ENCODE peak calls at places on chromosomes 1 and 21, in six cellular contexts. W is H9, A is mesendoderm, P is IMR-90, X is mesenchymal stem cell, B is neuronal stem cell. S is an unnamed sample.

GRCh38 chr1:125080077-125080476 is 3895.3 kb downstream of the SRGAP2C start:
- DNase-seq in W (no peak), A (no peak), B (no peak), X (no peak), P (no peak), S (no peak)

GRCh38 chr1:234612352-234613127 is 2.6 kb upstream of the IRF2BP2 start:
- DNase-seq in B (no peak), W (no peak), X (peak), P (peak), A (peak), S (no peak)

GRCh38 chr1:35452086-35452485 is 105.1 kb downstream of the KIAA0319L start:
- DNase-seq in P (peak), B (no peak), A (no peak), X (peak), W (no peak), S (no peak)

GRCh38 chr1:19325368-19325957 is 13.3 kb downstream of the SLC66A1 start:
- DNase-seq in B (no peak), P (no peak), A (no peak), W (peak), X (no peak), S (no peak)

GRCh38 chr21:35559881-35560280 is 500.4 kb downstream of the SETD4 start:
- DNase-seq in W (no peak), A (no peak), B (no peak), P (peak), X (peak), S (no peak)

GRCh38 chr1:16048573-16049189 is 5.1 kb downstream of the CLCNKB start:
- DNase-seq in W (peak), B (peak), P (no peak), X (peak), A (peak), S (peak)

GRCh38 chr1:85220756-85221166 is 19.9 kb upstream of the SYDE2 start:
- DNase-seq in W (no peak), X (peak), B (no peak), A (no peak), P (peak), S (no peak)

GRCh38 chr1:3691421-3692204 is 39.3 kb downstream of the TP73 start:
- DNase-seq in W (no peak), A (no peak), X (no peak), B (no peak), P (no peak), S (no peak)

GRCh38 chr1:158087320-158087927 is 93.3 kb upstream of the CD1D start:
- DNase-seq in P (peak), B (peak), A (peak), W (peak), X (peak), S (peak)

GRCh38 chr1:66728021-66728420 is 24.2 kb upstream of the DYNLT5 start:
- DNase-seq in X (peak), A (no peak), P (peak), B (no peak), W (no peak), S (no peak)

GRCh38 chr1:236148471-236148847 is 6.1 kb downstream of the GPR137B start:
- DNase-seq in X (no peak), W (no peak), B (no peak), A (no peak), P (peak), S (no peak)

GRCh38 chr1:82927753-82928152 is 1071.2 kb downstream of the TTLL7 start:
- DNase-seq in A (peak), W (no peak), P (no peak), B (no peak), X (peak), S (no peak)

GRCh38 chr1:2019571-2020309 is 595 bp downstream of the GABRD start:
- DNase-seq in W (peak), B (peak), P (no peak), A (peak), X (no peak), S (no peak)

GRCh38 chr1:6860401-6860800 is 75.1 kb downstream of the CAMTA1 start:
- DNase-seq in X (peak), P (peak), W (no peak), A (no peak), B (no peak), S (no peak)

GRCh38 chr1:222095606-222096475 is 354.0 kb upstream of the DUSP10 start:
- DNase-seq in A (peak), B (peak), P (no peak), W (peak), X (peak), S (peak)

GRCh38 chr1:60978421-60979357 is 103.7 kb upstream of the NFIA start:
- DNase-seq in X (peak), P (peak), A (peak), W (peak), B (no peak), S (no peak)

GRCh38 chr1:94866178-94866822 is 46.1 kb downstream of the SLC44A3 start:
- DNase-seq in X (peak), B (no peak), W (no peak), A (no peak), P (peak), S (no peak)

GRCh38 chr1:84301759-84302380 is 362 bp downstream of the SAMD13 start:
- DNase-seq in X (peak), P (no peak), W (no peak), A (no peak), B (no peak), S (no peak)

GRCh38 chr21:45803613-45804340 is 160.3 kb downstream of the PCBP3 start:
- DNase-seq in A (no peak), P (no peak), B (no peak), W (no peak), X (no peak), S (no peak)

GRCh38 chr1:19980298-19980697 is 880 bp upstream of the PLA2G2A start:
- DNase-seq in P (no peak), X (no peak), W (no peak), A (no peak), B (no peak), S (no peak)

GRCh38 chr1:14095001-14095400 is 395.0 kb downstream of the PRDM2 start:
- DNase-seq in P (no peak), X (no peak), B (peak), A (peak), W (peak), S (no peak)

GRCh38 chr21:16084776-16085364 is 355.1 kb downstream of the USP25 start:
- DNase-seq in A (no peak), P (peak), B (no peak), W (no peak), X (no peak), S (no peak)

GRCh38 chr1:168945870-168946269 is 160.6 kb upstream of the ATP1B1 start:
- DNase-seq in X (no peak), A (no peak), P (no peak), W (no peak), B (no peak), S (no peak)

GRCh38 chr1:52210044-52210443 is 68.2 kb downstream of the ZFYVE9 start:
- DNase-seq in P (no peak), W (no peak), X (no peak), A (no peak), B (no peak), S (no peak)

GRCh38 chr1:205344010-205344808 is 12.5 kb downstream of the KLHDC8A start:
- DNase-seq in X (peak), W (no peak), P (no peak), A (peak), B (no peak), S (no peak)

GRCh38 chr1:236748471-236748870 is 46.6 kb upstream of the MTR start:
- DNase-seq in A (peak), X (no peak), B (no peak), W (no peak), P (no peak), S (no peak)

GRCh38 chr1:227729881-227730629 is 5.0 kb downstream of the JMJD4 start:
- DNase-seq in B (peak), W (peak), X (peak), A (peak), P (peak), S (peak)

GRCh38 chr1:164865385-164865784 is 306.4 kb downstream of the PBX1 start:
- DNase-seq in X (no peak), B (no peak), W (no peak), A (no peak), P (no peak), S (no peak)

GRCh38 chr1:38803647-38804046 is 55.9 kb downstream of the RRAGC start:
- DNase-seq in W (no peak), P (peak), B (no peak), A (no peak), X (peak), S (peak)

GRCh38 chr1:56450004-56450666 is 129.2 kb downstream of the PLPP3 start:
- DNase-seq in X (no peak), W (peak), A (peak), B (no peak), P (no peak), S (no peak)

GRCh38 chr1:207014728-207015127 is 17.8 kb downstream of the C1orf116 start:
- DNase-seq in X (no peak), B (no peak), W (no peak), A (no peak), P (no peak), S (no peak)

GRCh38 chr1:118911571-118911970 is 76.6 kb downstream of the TBX15 start:
- DNase-seq in W (no peak), A (no peak), B (no peak), X (no peak), P (no peak), S (no peak)

GRCh38 chr1:82387070-82387366 is 586.3 kb downstream of the ADGRL2 start:
- DNase-seq in B (no peak), X (no peak), W (no peak), P (no peak), A (no peak), S (no peak)

GRCh38 chr1:66739401-66740157 is 12.7 kb upstream of the DYNLT5 start:
- DNase-seq in P (no peak), A (peak), X (peak), W (no peak), B (no peak), S (no peak)

GRCh38 chr1:33111965-33112364 is 31.0 kb downstream of the AZIN2 start:
- DNase-seq in B (no peak), W (no peak), X (peak), P (peak), A (no peak), S (no peak)

GRCh38 chr1:185674201-185674600 is 60.0 kb upstream of the HMCN1 start:
- DNase-seq in P (no peak), B (no peak), W (no peak), X (no peak), A (no peak), S (no peak)

DNA sequence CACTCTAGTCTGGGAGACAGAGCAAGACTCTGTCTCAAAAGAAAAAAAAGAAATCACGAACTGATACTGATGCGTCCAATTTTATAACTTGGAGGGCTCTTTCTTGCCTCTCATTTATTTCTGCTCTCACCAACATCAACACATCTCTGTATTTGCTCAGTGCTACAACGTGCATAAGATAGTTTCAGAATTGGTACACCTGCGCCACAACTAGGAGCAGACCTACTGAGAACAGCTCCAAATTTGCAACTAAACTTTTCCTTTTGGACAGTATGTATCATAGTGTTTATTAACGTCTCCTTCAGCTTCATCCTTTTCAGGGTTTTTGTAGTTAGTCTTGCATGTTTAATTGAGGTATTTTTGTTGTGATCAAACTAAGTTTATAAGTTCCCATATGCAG is 27.7 kb downstream of the TRAPPC10 start:
- DNase-seq in W (no peak), A (no peak), B (no peak), X (no peak), P (no peak), S (no peak)
- H2BK15ac ChIP-seq in W (no peak), A (no peak), B (no peak), X (no peak), P (no peak), S (no peak)

GRCh38 chr21:39601194-39601940 is 11.4 kb upstream of the B3GALT5 start:
- DNase-seq in W (no peak), A (no peak), B (no peak), P (no peak), X (no peak), S (no peak)
- H2BK15ac ChIP-seq in W (no peak), A (no peak), B (no peak), P (no peak), X (no peak), S (peak)

GRCh38 chr1:233020441-233020840 is 70.0 kb downstream of the NTPCR start:
- DNase-seq in P (peak), A (peak), B (peak), X (no peak), W (no peak), S (no peak)

GRCh38 chr1:233016798-233017197 is 66.4 kb downstream of the NTPCR start:
- DNase-seq in A (no peak), P (peak), W (no peak), B (no peak), X (peak), S (no peak)

GRCh38 chr1:233015965-233016364 is 65.6 kb downstream of the NTPCR start:
- DNase-seq in X (no peak), A (no peak), B (no peak), W (no peak), P (no peak), S (no peak)

GRCh38 chr1:233019921-233020320 is 69.5 kb downstream of the NTPCR start:
- DNase-seq in B (no peak), P (peak), X (peak), A (no peak), W (no peak), S (no peak)

DNA sequence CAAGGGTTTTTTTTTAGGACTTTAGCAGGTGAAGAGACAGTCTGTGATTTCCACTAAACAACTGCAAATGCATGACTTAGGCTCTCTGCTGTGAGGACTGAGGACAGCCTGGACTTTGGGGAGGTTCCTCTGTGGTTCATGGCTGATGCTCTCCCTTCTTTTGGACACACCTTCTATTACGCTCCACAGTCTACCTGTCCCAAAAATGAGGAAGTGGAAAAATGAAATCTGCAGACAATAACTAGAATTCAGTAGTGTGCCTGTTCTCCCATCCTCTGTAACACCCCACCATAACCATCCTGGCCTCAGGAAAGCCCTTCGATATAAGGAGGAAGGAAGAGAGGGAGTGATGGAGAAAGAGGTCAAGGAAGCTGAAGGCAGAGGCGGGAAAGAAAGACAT is 68.7 kb downstream of the NTPCR start:
- DNase-seq in A (no peak), X (no peak), W (no peak), B (no peak), P (no peak), S (no peak)
- H2BK15ac ChIP-seq in A (no peak), X (no peak), W (no peak), B (no peak), P (peak), S (no peak)

GRCh38 chr21:33962290-33962689 is 46.7 kb upstream of the ATP5PO start:
- DNase-seq in X (no peak), W (no peak), B (no peak), P (no peak), A (no peak), S (no peak)
- H2BK15ac ChIP-seq in X (no peak), W (no peak), B (no peak), P (no peak), A (no peak), S (no peak)

GRCh38 chr1:172670316-172670715 is 11.4 kb downstream of the FASLG start:
- DNase-seq in X (no peak), W (no peak), B (no peak), A (no peak), P (no peak), S (no peak)
- H2BK15ac ChIP-seq in X (no peak), W (no peak), B (no peak), A (no peak), P (no peak), S (no peak)

GRCh38 chr1:47758341-47759237 is 238.6 kb downstream of the TRABD2B start:
- DNase-seq in B (no peak), P (no peak), W (peak), X (peak), A (peak), S (peak)
- H2BK15ac ChIP-seq in B (no peak), P (no peak), W (no peak), X (no peak), A (no peak), S (no peak)

GRCh38 chr1:224223819-224224714 is 41.0 kb downstream of the DEGS1 start:
- DNase-seq in W (no peak), A (no peak), X (peak), P (peak), B (no peak), S (no peak)
- H2BK15ac ChIP-seq in W (no peak), A (no peak), X (no peak), P (peak), B (no peak), S (no peak)

S was measured in H1.